ENCODE peak calls at places on chromosomes 12 and 14, in five cellular contexts. One of them, this sample, is unnamed.

GRCh38 chr14:66330218-66330617 is 156.0 kb upstream of the CCDC196 start:
- DNase-seq in hepatocyte: no peak
- DNase-seq in GM06990: no peak
- DNase-seq in left lung: no peak
- DNase-seq in astrocyte of the cerebellum: no peak
- DNase-seq in this sample: no peak

GRCh38 chr12:30570206-30570890 is 125.3 kb downstream of the IPO8 start:
- DNase-seq in hepatocyte: no peak
- DNase-seq in GM06990: no peak
- DNase-seq in left lung: no peak
- DNase-seq in astrocyte of the cerebellum: no peak
- DNase-seq in this sample: no peak

GRCh38 chr12:28190321-28191017 is at the start of gene CCDC91:
- DNase-seq in hepatocyte: peak
- DNase-seq in GM06990: peak
- DNase-seq in left lung: peak
- DNase-seq in astrocyte of the cerebellum: peak
- DNase-seq in this sample: peak

GRCh38 chr14:85534435-85534834 is 4.5 kb downstream of the FLRT2 start:
- DNase-seq in hepatocyte: peak
- DNase-seq in GM06990: no peak
- DNase-seq in left lung: no peak
- DNase-seq in astrocyte of the cerebellum: no peak
- DNase-seq in this sample: peak

GRCh38 chr12:6084261-6084968 is 40.1 kb downstream of the VWF start:
- DNase-seq in hepatocyte: peak
- DNase-seq in GM06990: no peak
- DNase-seq in left lung: no peak
- DNase-seq in astrocyte of the cerebellum: peak
- DNase-seq in this sample: peak

GRCh38 chr12:28415755-28416154 is 225.5 kb downstream of the CCDC91 start:
- DNase-seq in hepatocyte: no peak
- DNase-seq in GM06990: no peak
- DNase-seq in left lung: no peak
- DNase-seq in astrocyte of the cerebellum: peak
- DNase-seq in this sample: peak

GRCh38 chr12:2551514-2551913 is 243.3 kb upstream of the FKBP4 start:
- DNase-seq in hepatocyte: no peak
- DNase-seq in GM06990: no peak
- DNase-seq in left lung: no peak
- DNase-seq in astrocyte of the cerebellum: no peak
- DNase-seq in this sample: no peak

GRCh38 chr14:22002860-22003284 is 329.3 kb upstream of the OR4E1 start:
- DNase-seq in hepatocyte: peak
- DNase-seq in GM06990: no peak
- DNase-seq in left lung: no peak
- DNase-seq in astrocyte of the cerebellum: no peak
- DNase-seq in this sample: no peak

GRCh38 chr14:93375673-93376156 is 28.7 kb downstream of the COX8C start:
- DNase-seq in hepatocyte: no peak
- DNase-seq in GM06990: peak
- DNase-seq in left lung: no peak
- DNase-seq in astrocyte of the cerebellum: no peak
- DNase-seq in this sample: no peak

GRCh38 chr12:42145197-42145549 is 499 bp upstream of the GXYLT1 start:
- DNase-seq in hepatocyte: peak
- DNase-seq in GM06990: no peak
- DNase-seq in left lung: no peak
- DNase-seq in astrocyte of the cerebellum: no peak
- DNase-seq in this sample: no peak

DNA sequence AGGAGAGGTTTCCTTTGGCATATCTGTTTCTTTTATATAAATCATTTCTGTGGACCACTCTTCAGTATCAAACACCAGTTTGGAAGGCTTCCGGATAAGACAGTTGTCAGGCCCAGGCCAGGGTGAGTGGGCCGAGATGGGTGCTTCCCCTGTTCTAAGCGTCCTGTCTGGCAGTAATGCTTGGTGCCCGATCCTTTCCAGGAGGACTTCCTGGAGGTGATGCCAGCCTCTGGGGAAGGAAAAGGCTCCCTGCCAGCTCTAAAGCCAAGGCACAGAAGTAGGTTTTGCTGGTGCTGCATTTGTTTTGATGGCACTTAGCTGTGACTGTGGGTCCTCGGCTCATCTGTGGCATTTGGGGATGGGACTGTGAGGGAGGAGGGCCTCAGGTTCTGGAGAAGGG is 124.4 kb upstream of the RTL1 start:
- DNase-seq in hepatocyte: no peak
- DNase-seq in GM06990: no peak
- DNase-seq in left lung: no peak
- DNase-seq in astrocyte of the cerebellum: no peak
- DNase-seq in this sample: no peak
- TF ChIP-seq CTCF in hepatocyte: no peak
- TF ChIP-seq CTCF in GM06990: no peak
- TF ChIP-seq CTCF in left lung: no peak
- TF ChIP-seq CTCF in astrocyte of the cerebellum: no peak
- TF ChIP-seq CTCF in this sample: no peak

GRCh38 chr12:39620664-39621658 is 1.4 kb upstream of the ABCD2 start:
- DNase-seq in hepatocyte: no peak
- DNase-seq in GM06990: peak
- DNase-seq in left lung: peak
- DNase-seq in astrocyte of the cerebellum: no peak
- DNase-seq in this sample: no peak
- H3K4me3 ChIP-seq in hepatocyte: peak
- H3K4me3 ChIP-seq in GM06990: peak
- H3K4me3 ChIP-seq in left lung: peak
- H3K4me3 ChIP-seq in astrocyte of the cerebellum: peak
- H3K4me3 ChIP-seq in this sample: peak

DNA sequence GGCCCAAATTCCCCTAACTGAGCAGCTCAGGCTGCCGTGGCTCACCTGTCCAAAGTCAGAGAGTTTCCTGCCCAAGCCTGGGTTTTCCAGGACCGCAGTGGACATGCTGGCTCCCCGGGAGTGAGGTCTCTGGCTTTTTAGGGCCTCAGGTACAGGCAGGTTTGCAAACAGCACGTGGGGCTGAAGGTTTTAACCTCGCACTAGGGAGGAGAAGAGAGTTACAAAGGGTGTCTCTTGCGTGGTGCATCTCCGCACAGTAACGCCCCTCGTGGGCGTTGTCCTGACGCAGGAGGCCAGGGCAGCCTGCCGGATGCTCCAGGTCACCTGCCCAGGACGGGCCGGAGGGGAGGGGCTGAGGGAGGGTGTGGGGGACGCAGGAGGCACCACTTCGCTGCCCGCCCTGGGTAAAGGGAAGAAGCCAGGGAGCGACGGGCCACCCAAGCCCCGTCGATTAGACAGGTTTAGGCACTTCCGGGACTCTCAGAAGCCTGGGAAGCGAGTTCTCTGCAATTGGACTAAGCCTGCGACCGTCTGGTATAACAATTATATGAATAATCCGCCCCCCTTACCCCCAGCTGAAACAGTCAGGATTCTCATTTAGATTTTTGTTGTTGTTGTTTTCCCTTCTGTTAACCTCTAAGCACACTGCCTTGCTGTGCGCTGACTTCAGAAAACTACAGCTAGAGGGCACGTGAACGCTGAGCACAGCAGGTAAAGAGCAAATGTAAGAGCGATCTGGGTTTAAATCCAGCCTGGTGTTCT is at the start of gene PAH:
- DNase-seq in hepatocyte: peak
- DNase-seq in GM06990: peak
- DNase-seq in left lung: peak
- DNase-seq in astrocyte of the cerebellum: no peak
- DNase-seq in this sample: no peak
- TF ChIP-seq CTCF in hepatocyte: peak
- TF ChIP-seq CTCF in GM06990: peak
- TF ChIP-seq CTCF in left lung: no peak
- TF ChIP-seq CTCF in astrocyte of the cerebellum: no peak
- TF ChIP-seq CTCF in this sample: no peak

GRCh38 chr12:106724934-106725333 is 49.5 kb upstream of the RIC8B start:
- DNase-seq in hepatocyte: no peak
- DNase-seq in GM06990: no peak
- DNase-seq in left lung: no peak
- DNase-seq in astrocyte of the cerebellum: no peak
- DNase-seq in this sample: no peak
- H3K4me3 ChIP-seq in hepatocyte: no peak
- H3K4me3 ChIP-seq in GM06990: no peak
- H3K4me3 ChIP-seq in left lung: no peak
- H3K4me3 ChIP-seq in astrocyte of the cerebellum: no peak
- H3K4me3 ChIP-seq in this sample: no peak

DNA sequence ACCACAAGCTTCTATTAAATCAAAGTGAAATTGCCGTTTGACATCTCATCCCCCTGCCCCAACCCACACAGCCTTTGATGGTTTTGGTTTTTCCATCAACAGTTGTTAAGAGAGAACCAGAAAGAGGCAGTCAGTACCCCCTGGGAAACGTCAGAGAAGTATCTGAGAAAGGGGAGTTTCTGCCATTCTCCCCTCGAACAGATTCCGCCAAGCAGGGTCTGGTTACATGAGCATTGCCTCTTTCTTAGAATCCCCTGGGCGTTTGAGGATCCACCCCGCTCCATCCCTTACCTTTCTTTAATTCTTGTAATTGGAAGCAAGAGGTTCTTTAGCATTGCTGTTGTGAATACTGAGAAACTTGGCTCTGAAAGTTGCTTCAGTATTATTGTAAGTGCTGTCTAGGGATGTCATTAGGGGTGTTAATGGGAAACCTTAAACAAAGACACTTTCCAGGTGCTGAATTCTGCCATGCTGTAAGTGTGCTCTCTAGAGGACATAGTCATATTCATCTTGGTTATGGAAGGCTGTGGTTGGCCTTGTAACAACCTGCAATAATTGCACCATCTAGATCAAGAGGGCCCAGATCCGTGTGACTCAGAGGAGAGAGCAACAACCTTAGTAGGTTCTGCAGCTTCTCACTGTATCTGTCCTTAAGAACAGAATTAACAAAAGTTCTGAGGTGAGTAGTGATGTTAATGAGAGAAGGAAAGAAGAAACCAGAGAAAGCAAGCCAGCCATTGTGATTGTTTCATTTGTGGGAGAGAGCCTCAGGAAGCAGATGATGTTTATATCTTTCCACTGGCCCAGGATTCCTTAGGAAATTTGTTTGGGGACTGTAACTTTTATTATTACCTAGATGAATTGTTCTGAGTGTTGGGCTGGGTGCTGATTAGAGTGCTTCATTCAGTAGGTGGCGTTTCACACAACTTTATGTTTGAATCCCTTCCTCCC is 8.9 kb downstream of the TMBIM6 start:
- DNase-seq in hepatocyte: peak
- DNase-seq in GM06990: peak
- DNase-seq in left lung: no peak
- DNase-seq in astrocyte of the cerebellum: no peak
- DNase-seq in this sample: peak
- TF ChIP-seq CTCF in hepatocyte: no peak
- TF ChIP-seq CTCF in GM06990: peak
- TF ChIP-seq CTCF in left lung: no peak
- TF ChIP-seq CTCF in astrocyte of the cerebellum: no peak
- TF ChIP-seq CTCF in this sample: no peak

GRCh38 chr12:50926415-50926814 is 25.9 kb upstream of the HIGD1C start:
- DNase-seq in hepatocyte: no peak
- DNase-seq in GM06990: no peak
- DNase-seq in left lung: no peak
- DNase-seq in astrocyte of the cerebellum: no peak
- DNase-seq in this sample: no peak
- H3K4me3 ChIP-seq in hepatocyte: peak
- H3K4me3 ChIP-seq in GM06990: peak
- H3K4me3 ChIP-seq in left lung: peak
- H3K4me3 ChIP-seq in astrocyte of the cerebellum: peak
- H3K4me3 ChIP-seq in this sample: peak

DNA sequence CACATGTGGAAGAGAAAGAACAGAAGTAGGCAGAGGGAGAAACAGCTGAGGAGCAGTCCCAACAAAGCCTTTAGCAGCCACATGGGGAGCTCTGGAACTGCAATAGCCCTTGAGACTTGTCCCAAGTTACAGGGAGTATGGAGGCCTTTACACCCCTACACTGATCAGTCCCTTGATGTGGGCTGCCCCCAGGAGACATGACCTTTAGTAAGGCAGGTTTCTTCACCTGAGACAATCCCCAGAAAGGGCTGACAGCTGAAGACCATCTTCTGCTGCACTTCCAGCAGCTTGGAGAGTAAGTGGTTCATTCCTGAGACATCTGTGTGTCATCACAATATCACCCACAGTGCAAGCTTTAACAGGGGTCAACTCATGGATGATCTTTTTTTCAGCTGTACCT is 8.6 kb upstream of the SNAPC1 start:
- DNase-seq in hepatocyte: peak
- DNase-seq in GM06990: no peak
- DNase-seq in left lung: no peak
- DNase-seq in astrocyte of the cerebellum: no peak
- DNase-seq in this sample: peak
- TF ChIP-seq CTCF in hepatocyte: no peak
- TF ChIP-seq CTCF in GM06990: no peak
- TF ChIP-seq CTCF in left lung: no peak
- TF ChIP-seq CTCF in astrocyte of the cerebellum: peak
- TF ChIP-seq CTCF in this sample: peak

DNA sequence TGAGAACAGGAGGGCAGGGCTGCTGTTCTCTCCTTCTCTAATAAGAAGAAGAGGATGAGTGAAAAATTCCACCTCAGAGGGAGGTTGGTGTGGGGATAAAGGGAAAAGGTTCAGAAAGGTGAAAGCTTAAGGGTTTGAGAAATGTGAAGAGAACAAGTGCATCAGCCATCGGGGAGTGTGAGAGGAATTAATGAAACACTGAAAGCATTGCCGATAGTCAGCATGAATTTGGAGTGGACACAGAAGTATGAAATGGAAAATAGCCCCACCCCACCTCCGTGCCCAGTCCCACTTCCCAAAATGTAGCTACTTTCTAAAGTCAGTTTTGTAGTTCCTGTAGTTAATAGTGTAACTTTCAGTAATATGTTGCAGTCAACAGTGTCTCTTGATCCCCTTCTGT is 33.4 kb downstream of the DIP2B start:
- DNase-seq in hepatocyte: no peak
- DNase-seq in GM06990: no peak
- DNase-seq in left lung: no peak
- DNase-seq in astrocyte of the cerebellum: no peak
- DNase-seq in this sample: no peak
- H3K4me3 ChIP-seq in hepatocyte: no peak
- H3K4me3 ChIP-seq in GM06990: no peak
- H3K4me3 ChIP-seq in left lung: no peak
- H3K4me3 ChIP-seq in astrocyte of the cerebellum: no peak
- H3K4me3 ChIP-seq in this sample: no peak